ENCODE peak calls at places on chromosomes 1 and 21, in nine cellular contexts. Q, U, F, B, E, X, N, A and Y are unnamed samples.

GRCh38 chr21:29176721-29177120 is 46.3 kb downstream of the MAP3K7CL start:
- DNase-seq in A (no peak), Q (no peak), F (no peak), E (no peak), B (no peak), X (no peak), U (no peak), N (no peak), Y (no peak)

GRCh38 chr1:226655251-226656163 is 83.6 kb downstream of the ITPKB start:
- DNase-seq in U (peak; percentile 65), N (peak; percentile 86), B (no peak), X (no peak), E (no peak), Q (no peak), F (no peak), A (peak; percentile 34), Y (no peak)

GRCh38 chr1:61636392-61636791 is 88.5 kb downstream of the TM2D1 start:
- DNase-seq in A (no peak), Q (no peak), N (no peak), E (no peak), X (no peak), F (no peak), B (no peak), U (no peak), Y (no peak)

GRCh38 chr1:1625404-1625775 is 6.6 kb upstream of the MMP23B start:
- DNase-seq in Q (no peak), B (no peak), E (no peak), X (no peak), A (no peak), F (no peak), N (no peak), U (peak; percentile 57), Y (no peak)

GRCh38 chr1:101440484-101440883 is 203.7 kb downstream of the S1PR1 start:
- DNase-seq in U (no peak), B (no peak), Q (no peak), E (no peak), N (no peak), X (no peak), A (no peak), F (no peak), Y (no peak)

GRCh38 chr21:41764558-41765392 is 2.1 kb downstream of the RIPK4 start:
- DNase-seq in F (no peak), U (peak; percentile 30), B (no peak), E (no peak), X (no peak), N (peak; percentile 49), A (no peak), Q (peak; percentile 61), Y (peak; percentile 69)

GRCh38 chr1:58432813-58433668 is 113.5 kb downstream of the OMA1 start:
- DNase-seq in B (peak; percentile 95), N (peak; percentile 89), X (no peak), Q (peak; percentile 34), A (no peak), E (no peak), F (no peak), U (peak; percentile 70), Y (no peak)

GRCh38 chr1:206005761-206006160 is 2.6 kb upstream of the RAB7B start:
- DNase-seq in U (peak; percentile 73), N (no peak), A (no peak), F (no peak), Q (no peak), E (no peak), X (no peak), B (no peak), Y (no peak)

GRCh38 chr1:42737986-42738677 is 1.9 kb downstream of the CLDN19 start:
- DNase-seq in B (no peak), Q (no peak), A (no peak), U (no peak), X (no peak), E (no peak), F (no peak), N (no peak), Y (no peak)

GRCh38 chr1:200561856-200562214 is 58.7 kb downstream of the KIF14 start:
- DNase-seq in E (no peak), U (no peak), A (no peak), Q (no peak), X (no peak), F (no peak), N (no peak), B (no peak), Y (no peak)

GRCh38 chr1:60895167-60896124 is 186.9 kb upstream of the NFIA start:
- DNase-seq in B (peak; percentile 63), N (no peak), E (no peak), A (peak; percentile 59), F (no peak), Q (no peak), X (no peak), U (no peak), Y (no peak)

GRCh38 chr1:10474613-10475507 is at the start of gene PEX14:
- DNase-seq in B (peak; percentile 85), U (peak; percentile 92), E (peak; percentile 91), X (peak; percentile 84), F (peak; percentile 87), N (peak; percentile 97), Q (peak; percentile 78), A (peak; percentile 91), Y (peak; percentile 95)

GRCh38 chr1:22311461-22311860 is 140.2 kb upstream of the ZBTB40 start:
- DNase-seq in X (no peak), Q (no peak), F (no peak), A (no peak), B (no peak), E (no peak), N (no peak), U (no peak), Y (no peak)

GRCh38 chr1:23657659-23658275 is 33.8 kb upstream of the RPL11 start:
- DNase-seq in E (no peak), N (peak; percentile 94), A (peak; percentile 41), U (peak; percentile 69), F (peak; percentile 68), X (peak; percentile 41), B (peak; percentile 23), Q (peak; percentile 11), Y (peak; percentile 59)

GRCh38 chr1:47692196-47692595 is 254.4 kb downstream of the FOXD2 start:
- DNase-seq in E (peak; percentile 19), N (no peak), B (no peak), A (no peak), F (no peak), Q (no peak), X (no peak), U (no peak), Y (no peak)

DNA sequence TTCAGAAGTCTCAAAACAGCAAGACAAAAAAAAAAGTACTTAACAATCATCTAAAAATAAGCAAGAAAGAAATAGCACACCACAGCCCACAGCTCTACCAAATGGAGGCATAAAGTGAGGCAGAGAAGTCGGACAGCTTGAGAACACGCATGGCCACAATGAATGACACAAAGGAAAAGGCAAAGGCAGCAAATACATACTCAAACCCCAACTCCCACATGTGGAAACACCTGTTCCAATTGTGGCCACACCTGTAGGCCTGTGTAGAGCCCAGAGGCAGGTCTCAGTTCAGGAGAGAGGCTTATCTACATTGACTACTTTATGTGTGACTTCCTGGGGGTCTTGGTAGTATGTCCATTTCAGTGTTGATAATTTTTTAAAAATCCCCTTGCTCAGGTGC is 543.5 kb downstream of the LMO4 start:
- DNase-seq in X (no peak), Q (no peak), E (no peak), N (no peak), U (no peak), B (no peak), F (no peak), A (no peak), Y (no peak)
- H3K4me1 ChIP-seq in X (no peaks in the 10 kb centered on the region), Q (peaks cover 4% of the 10 kb centered on the region), E (no peaks in the 10 kb centered on the region), N (no peaks in the 10 kb centered on the region), U (no peaks in the 10 kb centered on the region), B (no peaks in the 10 kb centered on the region), F (no peaks in the 10 kb centered on the region), A (no peaks in the 10 kb centered on the region), Y (no peaks in the 10 kb centered on the region)

GRCh38 chr1:26020941-26021646 is 481 bp upstream of the EXTL1 start:
- DNase-seq in F (no peak), A (no peak), B (peak; percentile 52), U (no peak), N (no peak), Q (no peak), E (no peak), X (no peak), Y (no peak)

GRCh38 chr1:26021647-26022403 is at the start of gene EXTL1:
- DNase-seq in E (no peak), Q (no peak), A (peak; percentile 91), F (peak; percentile 73), N (peak; percentile 91), U (no peak), X (no peak), B (peak; percentile 76), Y (no peak)

GRCh38 chr1:26022404-26022779 is 817 bp downstream of the EXTL1 start:
- DNase-seq in E (no peak), F (no peak), Q (no peak), A (no peak), N (no peak), B (no peak), U (no peak), X (no peak), Y (no peak)

GRCh38 chr1:26023826-26024225 is 2.3 kb downstream of the EXTL1 start:
- DNase-seq in B (no peak), E (no peak), F (no peak), N (no peak), Q (no peak), U (no peak), A (no peak), X (no peak), Y (no peak)

DNA sequence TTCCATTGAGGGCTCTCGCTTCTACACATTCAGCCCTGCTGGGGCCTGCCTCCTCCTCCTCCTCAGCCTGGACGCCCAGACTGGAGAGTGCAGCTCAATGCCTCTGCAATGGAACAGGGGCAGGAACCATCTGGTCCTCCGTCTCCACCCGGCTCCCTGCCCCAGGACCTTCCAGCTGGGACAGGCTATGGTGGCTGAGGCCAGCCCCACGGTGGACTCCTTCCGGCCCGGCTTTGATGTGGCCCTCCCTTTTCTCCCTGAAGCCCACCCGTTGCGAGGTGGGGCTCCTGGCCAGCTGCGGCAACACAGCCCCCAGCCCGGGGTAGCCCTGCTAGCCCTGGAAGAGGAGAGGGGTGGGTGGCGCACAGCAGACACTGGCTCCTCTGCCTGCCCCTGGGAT is 1.4 kb downstream of the EXTL1 start:
- DNase-seq in Q (no peak), U (no peak), A (no peak), F (no peak), N (no peak), B (no peak), E (no peak), X (no peak), Y (no peak)
- H3K4me3 ChIP-seq in Q (no peak overlapping the region), U (no peak overlapping the region), A (no peak overlapping the region), F (no peak overlapping the region), N (no peak overlapping the region), B (no peak overlapping the region), E (no peak overlapping the region), X (no peak overlapping the region), Y (no peak overlapping the region)

GRCh38 chr1:26279598-26280332 is at the start of gene SH3BGRL3:
- DNase-seq in U (peak; percentile 94), Q (peak; percentile 86), N (peak; percentile 93), B (peak; percentile 85), E (peak; percentile 94), A (peak; percentile 92), X (peak; percentile 85), F (peak; percentile 88), Y (peak; percentile 90)
- H3K4me1 ChIP-seq in U (no peaks in the 10 kb centered on the region), Q (peaks cover 90% of the 10 kb centered on the region), N (peaks cover 14% of the 10 kb centered on the region), B (peaks cover 70% of the 10 kb centered on the region), E (peaks cover 61% of the 10 kb centered on the region), A (peaks cover 79% of the 10 kb centered on the region), X (peaks cover 87% of the 10 kb centered on the region), F (peaks cover 6% of the 10 kb centered on the region), Y (peaks cover 22% of the 10 kb centered on the region)

GRCh38 chr1:244361764-244362473 is 89.8 kb downstream of the ADSS2 start:
- DNase-seq in N (peak; percentile 74), X (no peak), A (no peak), F (no peak), Q (no peak), B (peak; percentile 84), E (no peak), U (no peak), Y (no peak)
- H3K4me3 ChIP-seq in N (peak overlapping the region; percentile 10), X (no peak overlapping the region), A (no peak overlapping the region), F (no peak overlapping the region), Q (no peak overlapping the region), B (peak overlapping the region; percentile 13), E (no peak overlapping the region), U (no peak overlapping the region), Y (no peak overlapping the region)